ENCODE peak calls at places on chromosomes 13 and 19, in ten cellular contexts. D is cardiac muscle cell, T is Calu3, Q is PC-3, V is WTC11, W is HL-60, X is GM12878, C is astrocyte of the cerebellum, K is AG10803, E is A549. Y is an unnamed sample.

GRCh38 chr13:42377640-42378382 is 105.9 kb downstream of the AKAP11 start:
- DNase-seq in C (no peak), V (no peak), W (peak; percentile 23), X (peak; percentile 100), Q (no peak), K (no peak), T (no peak), D (peak; percentile 41), E (no peak), Y (no peak)

GRCh38 chr13:95603887-95604533 is 40.5 kb downstream of the DZIP1 start:
- DNase-seq in C (peak; percentile 40), X (no peak), T (peak; percentile 77), Q (peak; percentile 85), W (no peak), E (peak; percentile 74), V (no peak), D (peak; percentile 59), K (no peak), Y (no peak)

GRCh38 chr13:32453981-32454380 is 26.1 kb upstream of the N4BP2L1 start:
- DNase-seq in X (no peak), C (no peak), W (no peak), T (no peak), Q (no peak), K (peak; percentile 9), E (no peak), V (no peak), D (peak; percentile 66), Y (no peak)

GRCh38 chr13:99605417-99606321 is 104.4 kb downstream of the TM9SF2 start:
- DNase-seq in V (peak; percentile 60), X (no peak), K (peak; percentile 22), E (peak; percentile 26), W (peak; percentile 25), Q (peak; percentile 24), C (no peak), T (peak; percentile 28), D (peak; percentile 48), Y (no peak)

GRCh38 chr19:8806661-8807060 is 25.4 kb downstream of the ZNF558 start:
- DNase-seq in T (no peak), K (no peak), C (no peak), D (no peak), Q (no peak), E (peak; percentile 5), X (no peak), V (no peak), W (no peak), Y (no peak)

GRCh38 chr19:11230621-11231386 is 8.6 kb upstream of the ANGPTL8 start:
- DNase-seq in E (no peak), Q (no peak), C (no peak), K (no peak), X (no peak), W (no peak), V (no peak), D (no peak), T (no peak), Y (no peak)

GRCh38 chr13:77384999-77385398 is 58.1 kb upstream of the MYCBP2 start:
- DNase-seq in K (peak; percentile 61), E (no peak), W (no peak), D (no peak), X (no peak), Q (no peak), V (no peak), T (no peak), C (no peak), Y (no peak)

GRCh38 chr13:45021250-45021649 is 31.9 kb downstream of the GPALPP1 start:
- DNase-seq in T (no peak), E (no peak), C (no peak), Q (no peak), K (peak; percentile 9), W (no peak), X (no peak), D (no peak), V (no peak), Y (no peak)

GRCh38 chr13:46894534-46894906 is 2.3 kb downstream of the HTR2A start:
- DNase-seq in K (peak; percentile 29), T (no peak), E (no peak), Q (peak; percentile 37), X (no peak), D (peak; percentile 15), C (peak; percentile 39), V (no peak), W (no peak), Y (no peak)

GRCh38 chr19:57269515-57270250 is 10.6 kb upstream of the ZNF460 start:
- DNase-seq in K (peak; percentile 84), D (peak; percentile 76), X (peak; percentile 60), C (peak; percentile 73), T (no peak), V (no peak), Q (peak; percentile 95), W (no peak), E (no peak), Y (peak; percentile 84)

GRCh38 chr19:10404888-10405808 is 1.8 kb upstream of the CDC37 start:
- DNase-seq in E (no peak), C (no peak), Q (no peak), D (no peak), X (no peak), V (no peak), T (no peak), K (no peak), W (no peak), Y (no peak)

GRCh38 chr13:24741016-24741662 is 22.8 kb upstream of the RNF17 start:
- DNase-seq in K (no peak), X (no peak), D (no peak), T (peak; percentile 19), C (no peak), E (peak; percentile 17), W (no peak), Q (no peak), V (no peak), Y (no peak)
- TF ChIP-seq CTCF in K (peak; percentile 16), X (peak; percentile 44), D (peak; percentile 32), T (no peak), C (no peak), E (no peak), W (peak; percentile 7), Q (no peak), V (no peak), Y (no peak)

GRCh38 chr19:41939861-41940442 is 11.7 kb upstream of the ERFL start:
- DNase-seq in E (no peak), T (no peak), X (no peak), V (peak; percentile 46), W (no peak), C (no peak), K (no peak), D (no peak), Q (no peak), Y (no peak)

GRCh38 chr19:41936416-41936850 is 8.2 kb upstream of the ERFL start:
- DNase-seq in T (no peak), K (peak; percentile 39), Q (peak; percentile 25), X (no peak), C (no peak), W (no peak), E (no peak), V (no peak), D (no peak), Y (no peak)

GRCh38 chr19:41937525-41937924 is 9.3 kb upstream of the ERFL start:
- DNase-seq in K (no peak), X (no peak), D (no peak), Q (no peak), C (no peak), E (no peak), T (no peak), W (no peak), V (no peak), Y (no peak)

GRCh38 chr19:41936961-41937360 is 8.7 kb upstream of the ERFL start:
- DNase-seq in D (no peak), Q (no peak), T (no peak), V (no peak), E (no peak), X (no peak), W (no peak), C (no peak), K (no peak), Y (no peak)

DNA sequence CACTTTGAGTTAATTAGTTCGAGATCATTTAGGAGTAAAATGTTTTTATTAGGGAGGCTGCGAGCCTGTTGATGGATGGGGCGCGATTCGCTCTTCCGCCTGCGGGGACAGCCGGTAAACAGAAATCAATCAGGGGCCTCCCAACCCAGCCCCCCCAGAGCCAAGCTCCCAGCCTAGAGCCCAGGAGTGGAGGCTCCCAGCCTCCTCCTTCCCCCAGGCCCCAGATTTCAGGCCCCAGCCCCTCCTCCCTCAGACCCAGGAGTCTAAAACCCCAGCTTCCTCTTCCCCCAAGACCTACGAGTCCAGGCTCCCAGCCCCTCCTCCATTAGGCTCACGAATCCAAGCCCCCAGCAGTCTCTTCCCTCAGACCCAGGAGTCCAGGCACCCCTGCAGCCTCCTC is 9.7 kb upstream of the ERFL start:
- DNase-seq in E (no peak), W (no peak), C (no peak), D (no peak), X (no peak), V (no peak), T (no peak), K (no peak), Q (no peak), Y (no peak)
- TF ChIP-seq CTCF in E (no peak), W (no peak), C (no peak), D (no peak), X (peak; percentile 1), V (no peak), T (no peak), K (no peak), Q (no peak), Y (no peak)

GRCh38 chr13:109744512-109745051 is 41.8 kb downstream of the IRS2 start:
- DNase-seq in E (no peak), V (no peak), W (no peak), X (no peak), C (no peak), T (no peak), Q (peak; percentile 71), K (no peak), D (peak; percentile 96), Y (no peak)

GRCh38 chr13:109745060-109745459 is 41.3 kb downstream of the IRS2 start:
- DNase-seq in V (no peak), E (no peak), Q (no peak), T (no peak), D (no peak), K (no peak), X (no peak), C (no peak), W (no peak), Y (no peak)

GRCh38 chr13:109746364-109746763 is 40.0 kb downstream of the IRS2 start:
- DNase-seq in E (no peak), Q (no peak), D (no peak), K (no peak), V (no peak), C (no peak), T (no peak), X (no peak), W (no peak), Y (no peak)

GRCh38 chr13:109743706-109744453 is 42.5 kb downstream of the IRS2 start:
- DNase-seq in W (no peak), D (peak; percentile 84), Q (peak; percentile 87), C (no peak), T (peak; percentile 41), K (peak; percentile 66), X (no peak), V (no peak), E (peak; percentile 64), Y (no peak)

GRCh38 chr13:109745702-109746101 is 40.7 kb downstream of the IRS2 start:
- DNase-seq in K (no peak), T (no peak), X (no peak), C (no peak), V (no peak), D (no peak), E (no peak), W (no peak), Q (no peak), Y (no peak)
- TF ChIP-seq CTCF in K (no peak), T (no peak), X (no peak), C (no peak), V (no peak), D (no peak), E (no peak), W (no peak), Q (no peak), Y (no peak)

GRCh38 chr19:44767295-44768180 is 10.2 kb upstream of the CBLC start:
- DNase-seq in D (no peak), Q (no peak), W (no peak), T (no peak), C (no peak), X (no peak), V (no peak), K (no peak), E (no peak), Y (no peak)
- TF ChIP-seq CTCF in D (no peak), Q (no peak), W (no peak), T (no peak), C (no peak), X (no peak), V (no peak), K (no peak), E (no peak), Y (no peak)